ENCODE peak calls at places on chromosome X, in five cellular contexts. W, E, Y, T and D are unnamed samples.

GRCh38 chrX:622104-622503 is 8.5 kb upstream of the SHOX start:
- DNase-seq in W (no peak), E (no peak), Y (no peak), T (no peak), D (no peak)

GRCh38 chrX:102832661-102833060 is 104.4 kb upstream of the RAB40AL start:
- DNase-seq in W (peak), E (no peak), Y (no peak), T (no peak), D (peak)

GRCh38 chrX:1529328-1529727 is 7.7 kb downstream of the P2RY8 start:
- DNase-seq in W (no peak), E (no peak), Y (no peak), T (no peak), D (no peak)

GRCh38 chrX:22069586-22069985 is 37.5 kb downstream of the PHEX start:
- DNase-seq in W (no peak), E (no peak), Y (no peak), T (no peak), D (no peak)

GRCh38 chrX:45329217-45329616 is 128.5 kb upstream of the DIPK2B start:
- DNase-seq in W (no peak), E (no peak), Y (no peak), T (no peak), D (no peak)

GRCh38 chrX:69323786-69324720 is 158.8 kb upstream of the PJA1 start:
- DNase-seq in W (no peak), E (no peak), Y (no peak), T (no peak), D (no peak)

GRCh38 chrX:129877401-129877800 is 28.6 kb upstream of the UTP14A start:
- DNase-seq in W (no peak), E (no peak), Y (no peak), T (no peak), D (peak)

GRCh38 chrX:81586091-81586490 is 384.2 kb downstream of the SH3BGRL start:
- DNase-seq in W (no peak), E (no peak), Y (no peak), T (no peak), D (no peak)

GRCh38 chrX:149370097-149370496 is 135.0 kb downstream of the IDS start:
- DNase-seq in W (no peak), E (no peak), Y (no peak), T (no peak), D (no peak)

GRCh38 chrX:43881410-43882293 is 598 bp downstream of the MAOB start:
- DNase-seq in W (no peak), E (peak), Y (no peak), T (no peak), D (no peak)

GRCh38 chrX:11579856-11580595 is 85.7 kb downstream of the ARHGAP6 start:
- DNase-seq in W (no peak), E (no peak), Y (no peak), T (no peak), D (no peak)

GRCh38 chrX:124333862-124334261 is 1.4 kb downstream of the TEX13D start:
- DNase-seq in W (no peak), E (no peak), Y (no peak), T (no peak), D (no peak)

GRCh38 chrX:36019164-36019563 is 99.6 kb downstream of the CFAP47 start:
- DNase-seq in W (no peak), E (no peak), Y (no peak), T (no peak), D (no peak)

GRCh38 chrX:17414839-17415238 is 39.8 kb downstream of the NHS start:
- DNase-seq in W (no peak), E (no peak), Y (no peak), T (no peak), D (no peak)

GRCh38 chrX:104432321-104432720 is 133.7 kb upstream of the IL1RAPL2 start:
- DNase-seq in W (no peak), E (no peak), Y (no peak), T (no peak), D (no peak)

GRCh38 chrX:46180258-46180687 is 364.9 kb downstream of the ZNF674 start:
- DNase-seq in W (no peak), E (no peak), Y (peak), T (no peak), D (peak)

GRCh38 chrX:12950851-12951589 is 23.9 kb upstream of the TMSB4X start:
- DNase-seq in W (no peak), E (no peak), Y (peak), T (peak), D (no peak)

GRCh38 chrX:100615015-100615414 is 21.6 kb downstream of the TSPAN6 start:
- DNase-seq in W (no peak), E (peak), Y (no peak), T (no peak), D (no peak)

GRCh38 chrX:17464196-17464595 is 89.2 kb downstream of the NHS start:
- DNase-seq in W (no peak), E (no peak), Y (no peak), T (no peak), D (no peak)

GRCh38 chrX:118286066-118286758 is 59.7 kb upstream of the WDR44 start:
- DNase-seq in W (no peak), E (no peak), Y (no peak), T (no peak), D (no peak)

GRCh38 chrX:17413228-17413627 is 38.2 kb downstream of the NHS start:
- DNase-seq in W (no peak), E (no peak), Y (no peak), T (no peak), D (no peak)

GRCh38 chrX:84188320-84188834 is 378 bp upstream of the RPS6KA6 start:
- DNase-seq in W (peak), E (peak), Y (no peak), T (no peak), D (no peak)

GRCh38 chrX:150238656-150239382 is 124.3 kb upstream of the MAMLD1 start:
- DNase-seq in W (no peak), E (no peak), Y (no peak), T (no peak), D (no peak)

GRCh38 chrX:41863343-41864203 is 59.8 kb downstream of the CASK start:
- DNase-seq in W (no peak), E (no peak), Y (no peak), T (no peak), D (no peak)

GRCh38 chrX:9349572-9350259 is 115.1 kb upstream of the TBL1X start:
- DNase-seq in W (no peak), E (no peak), Y (no peak), T (peak), D (no peak)